ENCODE peak calls at places on chromosomes 5 and 9, in seven cellular contexts. G is H7; F is stimulated activated CD8-positive, alpha-beta memory T cell treated with anti-CD3 and anti-CD28 coated beads, Interleukin-15, amount 100 ng/mL, for 1 hour; V is heart left ventricle; M is HFFc6; I is mesothelial cell of epicardium; N is NCI-H2171. W is an unnamed sample.

GRCh38 chr9:104263942-104264341 is 169.8 kb downstream of the SMC2 start:
- DNase-seq in G (no peak), F (no peak), V (no peak), M (no peak), I (no peak), N (no peak), W (no peak)

GRCh38 chr9:98538203-98538602 is 170.5 kb downstream of the GABBR2 start:
- DNase-seq in G (no peak), F (no peak), V (no peak), M (no peak), I (no peak), N (no peak), W (no peak)

GRCh38 chr5:83731638-83732037 is 11.0 kb upstream of the HAPLN1 start:
- DNase-seq in G (no peak), F (no peak), V (no peak), M (no peak), I (no peak), N (no peak), W (no peak)

GRCh38 chr9:109923371-109923770 is 143.4 kb downstream of the PALM2AKAP2 start:
- DNase-seq in G (peak; percentile 9), F (no peak), V (no peak), M (no peak), I (no peak), N (no peak), W (no peak)

GRCh38 chr5:71013575-71013974 is 11.6 kb downstream of the NAIP start:
- DNase-seq in G (peak; percentile 74), F (no peak), V (no peak), M (no peak), I (no peak), N (no peak), W (no peak)

GRCh38 chr9:7234144-7234543 is 476.4 kb downstream of the KDM4C start:
- DNase-seq in G (peak; percentile 44), F (no peak), V (no peak), M (peak; percentile 20), I (no peak), N (no peak), W (no peak)

GRCh38 chr5:35354751-35355150 is 124.5 kb upstream of the PRLR start:
- DNase-seq in G (no peak), F (no peak), V (no peak), M (no peak), I (no peak), N (no peak), W (no peak)

GRCh38 chr5:3167473-3167872 is 416.0 kb upstream of the IRX2 start:
- DNase-seq in G (no peak), F (no peak), V (no peak), M (no peak), I (no peak), N (no peak), W (no peak)

GRCh38 chr9:107044872-107045271 is 181.9 kb downstream of the ZNF462 start:
- DNase-seq in G (no peak), F (no peak), V (no peak), M (no peak), I (no peak), N (no peak), W (no peak)

GRCh38 chr5:59412428-59412827 is 481.1 kb downstream of the PDE4D start:
- DNase-seq in G (no peak), F (no peak), V (no peak), M (no peak), I (no peak), N (no peak), W (no peak)

GRCh38 chr5:140355551-140355950 is 4.4 kb upstream of the SLC4A9 start:
- DNase-seq in G (no peak), F (no peak), V (no peak), M (no peak), I (no peak), N (no peak), W (no peak)

GRCh38 chr5:176736271-176736965 is 73.9 kb upstream of the UNC5A start:
- DNase-seq in G (peak; percentile 46), F (no peak), V (no peak), M (no peak), I (peak; percentile 22), N (no peak), W (no peak)

GRCh38 chr9:2359821-2360220 is 261.8 kb upstream of the VLDLR start:
- DNase-seq in G (no peak), F (no peak), V (no peak), M (no peak), I (no peak), N (no peak), W (no peak)

GRCh38 chr9:73689091-73689870 is 537.6 kb downstream of the ANXA1 start:
- DNase-seq in G (no peak), F (no peak), V (no peak), M (no peak), I (no peak), N (no peak), W (no peak)

GRCh38 chr9:93951655-93952118 is 3.5 kb downstream of the BARX1 start:
- DNase-seq in G (peak; percentile 77), F (no peak), V (no peak), M (no peak), I (no peak), N (no peak), W (no peak)

GRCh38 chr9:133782157-133783130 is 44.3 kb upstream of the SARDH start:
- DNase-seq in G (peak; percentile 95), F (peak; percentile 51), V (peak; percentile 70), M (peak; percentile 40), I (peak; percentile 84), N (peak; percentile 76), W (peak; percentile 66)

GRCh38 chr5:151463137-151464029 is 16.0 kb downstream of the SLC36A1 start:
- DNase-seq in G (peak; percentile 66), F (no peak), V (no peak), M (no peak), I (no peak), N (no peak), W (no peak)

GRCh38 chr9:106648799-106649198 is 214.2 kb upstream of the ZNF462 start:
- DNase-seq in G (peak; percentile 16), F (no peak), V (no peak), M (no peak), I (no peak), N (no peak), W (no peak)

GRCh38 chr5:172800088-172800551 is 29.1 kb upstream of the DUSP1 start:
- DNase-seq in G (no peak), F (no peak), V (peak; percentile 52), M (peak; percentile 97), I (no peak), N (no peak), W (peak; percentile 63)

GRCh38 chr9:137129456-137130175 is 9.3 kb upstream of the GRIN1 start:
- DNase-seq in G (peak; percentile 98), F (peak; percentile 70), V (peak; percentile 87), M (peak; percentile 85), I (peak; percentile 88), N (peak; percentile 95), W (peak; percentile 40)

GRCh38 chr9:132014218-132014800 is 65.4 kb downstream of the MED27 start:
- DNase-seq in G (no peak), F (no peak), V (no peak), M (no peak), I (no peak), N (peak; percentile 59), W (no peak)

GRCh38 chr5:52743970-52744369 is 43.7 kb upstream of the ITGA1 start:
- DNase-seq in G (no peak), F (no peak), V (no peak), M (peak; percentile 38), I (no peak), N (no peak), W (no peak)

GRCh38 chr9:94919376-94920098 is 193.0 kb downstream of the AOPEP start:
- DNase-seq in G (no peak), F (no peak), V (peak; percentile 45), M (peak; percentile 70), I (peak; percentile 41), N (no peak), W (no peak)

GRCh38 chr5:172832383-172833315 is 1.4 kb upstream of the ERGIC1 start:
- DNase-seq in G (no peak), F (no peak), V (no peak), M (no peak), I (no peak), N (no peak), W (no peak)

GRCh38 chr5:119328753-119329602 is 26.8 kb upstream of the TNFAIP8 start:
- DNase-seq in G (no peak), F (no peak), V (no peak), M (peak; percentile 52), I (no peak), N (no peak), W (no peak)

GRCh38 chr5:145104106-145104505 is 731.0 kb downstream of the PRELID2 start:
- DNase-seq in G (no peak), F (no peak), V (no peak), M (no peak), I (no peak), N (no peak), W (no peak)

GRCh38 chr5:87394407-87394806 is 18.3 kb downstream of the CCNH start:
- DNase-seq in G (no peak), F (no peak), V (no peak), M (peak; percentile 49), I (no peak), N (no peak), W (no peak)

GRCh38 chr9:89432986-89433530 is 64.9 kb downstream of the SEMA4D start:
- DNase-seq in G (no peak), F (no peak), V (no peak), M (no peak), I (no peak), N (no peak), W (no peak)

GRCh38 chr9:130940023-130940549 is 1.0 kb upstream of the FIBCD1 start:
- DNase-seq in G (peak; percentile 71), F (no peak), V (no peak), M (no peak), I (no peak), N (no peak), W (no peak)

W was measured in omental fat pad.